ENCODE peak calls at places on chromosomes 5 and 9, in five cellular contexts. A is mammary epithelial cell, Q is fibroblast of pulmonary artery, J is tibial nerve, X is PC-3. F is an unnamed sample.

GRCh38 chr9:94168203-94169000 is 84.1 kb downstream of the PTPDC1 start:
- DNase-seq in X (no peak), Q (no peak), A (peak), J (no peak), F (peak)

GRCh38 chr9:109336409-109336808 is 15.6 kb upstream of the EPB41L4B start:
- DNase-seq in Q (no peak), X (no peak), J (no peak), A (no peak), F (no peak)

GRCh38 chr5:38618154-38618553 is 61.7 kb upstream of the LIFR start:
- DNase-seq in Q (no peak), J (no peak), X (no peak), A (no peak), F (no peak)

GRCh38 chr9:96437454-96437853 is 12.5 kb upstream of the HABP4 start:
- DNase-seq in J (no peak), Q (no peak), A (no peak), X (no peak), F (no peak)

GRCh38 chr5:82019342-82020138 is 47.7 kb downstream of the ATG10 start:
- DNase-seq in X (no peak), Q (no peak), A (no peak), J (no peak), F (no peak)

GRCh38 chr9:95511232-95511951 is 5.4 kb downstream of the PTCH1 start:
- DNase-seq in X (peak), J (peak), Q (peak), A (peak), F (peak)

GRCh38 chr5:172569862-172570558 is 71.1 kb upstream of the NEURL1B start:
- DNase-seq in J (no peak), A (no peak), Q (no peak), X (no peak), F (no peak)

GRCh38 chr9:20620658-20621552 is 1.4 kb downstream of the MLLT3 start:
- DNase-seq in J (peak), A (peak), X (peak), Q (peak), F (peak)

GRCh38 chr5:98110791-98111190 is 662.7 kb upstream of the RGMB start:
- DNase-seq in A (no peak), X (no peak), J (no peak), Q (no peak), F (no peak)

GRCh38 chr5:150589791-150590601 is 50.5 kb upstream of the SYNPO start:
- DNase-seq in J (peak), Q (peak), A (no peak), X (no peak), F (peak)

GRCh38 chr5:26622947-26623346 is 415.4 kb downstream of the CDH9 start:
- DNase-seq in X (no peak), J (no peak), A (no peak), Q (no peak), F (no peak)

GRCh38 chr9:105069285-105070065 is 141.5 kb upstream of the ABCA1 start:
- DNase-seq in Q (no peak), A (no peak), J (no peak), X (peak), F (no peak)

GRCh38 chr5:40678021-40678939 is 1.4 kb upstream of the PTGER4 start:
- DNase-seq in A (peak), J (no peak), X (peak), Q (no peak), F (peak)

GRCh38 chr5:124859027-124859426 is 112.6 kb upstream of the ZNF608 start:
- DNase-seq in Q (no peak), J (peak), A (no peak), X (no peak), F (peak)

GRCh38 chr5:119655081-119655480 is 25.7 kb downstream of the FAM170A start:
- DNase-seq in Q (no peak), X (peak), J (no peak), A (peak), F (peak)

GRCh38 chr5:7210549-7210948 is 185.4 kb upstream of the ADCY2 start:
- DNase-seq in X (no peak), A (no peak), J (no peak), Q (no peak), F (no peak)

GRCh38 chr5:43649256-43649655 is 46.3 kb downstream of the NNT start:
- DNase-seq in Q (peak), A (no peak), J (no peak), X (no peak), F (peak)

GRCh38 chr9:133089271-133089671 is 27.5 kb downstream of the CEL start:
- DNase-seq in A (no peak), Q (no peak), X (no peak), J (no peak), F (no peak)

GRCh38 chr5:5542654-5543053 is 120.2 kb downstream of the ICE1 start:
- DNase-seq in A (no peak), J (no peak), X (no peak), Q (no peak), F (no peak)

GRCh38 chr9:123326662-123327093 is 29.3 kb upstream of the CRB2 start:
- DNase-seq in X (no peak), A (no peak), Q (no peak), J (no peak), F (peak)

GRCh38 chr9:128916204-128916603 is 4.6 kb upstream of the PHYHD1 start:
- DNase-seq in Q (no peak), X (peak), J (no peak), A (no peak), F (peak)

GRCh38 chr5:11377896-11378295 is 526.4 kb downstream of the CTNND2 start:
- DNase-seq in X (no peak), J (no peak), A (no peak), Q (no peak), F (no peak)

GRCh38 chr5:73493421-73493820 is 4.8 kb upstream of the BTF3 start:
- DNase-seq in Q (no peak), A (no peak), X (no peak), J (no peak), F (no peak)

GRCh38 chr9:121772600-121773285 is 121.3 kb downstream of the DAB2IP start:
- DNase-seq in J (no peak), Q (no peak), A (no peak), X (no peak), F (no peak)

GRCh38 chr9:137083418-137084004 is 3.3 kb upstream of the MAN1B1 start:
- DNase-seq in X (peak), A (peak), J (peak), Q (peak), F (peak)

GRCh38 chr5:13477118-13477737 is 467.3 kb downstream of the DNAH5 start:
- DNase-seq in X (peak), Q (peak), A (peak), J (no peak), F (peak)

GRCh38 chr5:25345240-25345771 is 700.5 kb upstream of the CDH10 start:
- DNase-seq in Q (no peak), J (no peak), A (no peak), X (no peak), F (no peak)

GRCh38 chr5:58399951-58400350 is 59.9 kb downstream of the PLK2 start:
- DNase-seq in J (no peak), Q (no peak), A (no peak), X (no peak), F (no peak)

GRCh38 chr5:54844905-54845566 is 140.4 kb downstream of the ESM1 start:
- DNase-seq in Q (peak), A (peak), X (peak), J (no peak), F (peak)

GRCh38 chr5:149549461-149550266 is 1.6 kb downstream of the CSNK1A1 start:
- DNase-seq in J (peak), A (peak), Q (peak), X (peak), F (peak)

GRCh38 chr9:120412425-120412951 is 167.5 kb downstream of the CDK5RAP2 start:
- DNase-seq in J (no peak), A (no peak), Q (peak), X (no peak), F (peak)
- H3K4me3 ChIP-seq in J (no peak), A (no peak), Q (no peak), X (no peak), F (no peak)

GRCh38 chr5:111548312-111548930 is 36.1 kb upstream of the STARD4 start:
- DNase-seq in A (no peak), J (no peak), Q (no peak), X (no peak), F (no peak)
- TF ChIP-seq CTCF in A (no peak), J (no peak), Q (no peak), X (no peak), F (no peak)

GRCh38 chr5:139272471-139273321 is 20.8 kb upstream of the MATR3 start:
- DNase-seq in A (peak), J (no peak), Q (peak), X (no peak), F (peak)
- H3K4me3 ChIP-seq in A (no peak), J (no peak), Q (no peak), X (no peak), F (no peak)

DNA sequence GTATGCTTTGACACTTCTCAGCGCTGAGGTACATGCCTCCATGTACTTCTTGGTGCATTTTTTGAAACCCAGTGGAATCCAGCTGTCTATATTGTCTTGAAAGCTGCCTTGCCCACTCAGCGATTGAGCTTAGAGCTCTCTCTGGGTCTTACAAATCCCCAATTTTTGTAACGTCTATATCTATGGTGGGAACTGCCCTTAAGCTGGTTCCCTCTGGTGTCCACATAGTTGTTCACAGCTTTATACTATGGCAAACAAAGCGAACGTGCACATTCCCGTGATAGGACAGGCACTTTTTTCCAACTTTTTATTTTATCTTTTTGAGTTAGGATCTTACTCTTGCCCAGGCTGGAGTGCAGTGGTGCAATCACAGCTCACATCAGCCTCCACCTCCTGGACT is 20.9 kb downstream of the CDHR2 start:
- DNase-seq in A (no peak), Q (peak), X (peak), J (no peak), F (peak)
- TF ChIP-seq CTCF in A (no peak), Q (peak), X (peak), J (no peak), F (no peak)

DNA sequence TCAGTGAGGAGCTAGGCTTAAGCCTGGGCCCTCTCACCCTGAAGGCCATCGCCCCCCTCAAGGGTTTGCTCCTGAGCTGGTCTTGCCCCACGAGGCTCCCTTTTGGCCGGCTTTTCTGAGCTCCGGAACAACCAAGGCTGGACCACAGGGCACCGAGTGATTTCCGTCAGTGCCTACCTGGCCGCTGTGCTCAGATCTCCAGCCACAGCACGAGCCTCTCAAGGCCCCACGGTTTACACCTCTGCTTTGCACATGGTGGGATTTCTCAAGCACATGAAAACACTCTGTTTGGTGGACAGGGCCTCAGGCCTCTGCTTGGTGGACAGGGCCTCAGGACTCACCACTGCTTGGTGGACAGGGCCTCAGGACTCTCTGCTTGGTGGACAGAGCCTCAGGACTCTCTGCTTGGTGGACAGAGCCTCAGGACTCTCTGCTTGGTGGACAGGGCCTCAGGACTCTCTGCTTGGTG is 15.8 kb downstream of the CLPTM1L start:
- DNase-seq in X (no peak), J (no peak), A (no peak), Q (no peak), F (no peak)
- H3K4me3 ChIP-seq in X (no peak), J (no peak), A (no peak), Q (no peak), F (no peak)